ENCODE peak calls at places on chromosomes 7 and 10, in ten cellular contexts. T is small intestine; R is stomach; L is fibroblast of the aortic adventitia; A is CD4-positive, CD25-positive, alpha-beta regulatory T cell; M is fibroblast of mammary gland; Q is brain microvascular endothelial cell; Y is HL-60; W is spleen; I is mammary epithelial cell. K is an unnamed sample.

GRCh38 chr10:14545827-14546226 is 215.1 kb upstream of the FRMD4A start:
- DNase-seq in T (no peak), R (no peak), L (peak; percentile 63), A (no peak), M (peak; percentile 60), Q (peak; percentile 65), Y (no peak), W (no peak), I (peak; percentile 45), K (peak; percentile 73)

GRCh38 chr7:105652359-105652993 is 71.2 kb upstream of the EFCAB10 start:
- DNase-seq in T (peak; percentile 67), R (peak; percentile 87), L (peak; percentile 79), A (peak; percentile 71), M (peak; percentile 72), Q (peak; percentile 62), Y (peak; percentile 24), W (peak; percentile 89), I (peak; percentile 43), K (peak; percentile 60)

GRCh38 chr7:49580000-49580399 is 193.4 kb upstream of the VWC2 start:
- DNase-seq in T (no peak), R (no peak), L (no peak), A (no peak), M (no peak), Q (no peak), Y (no peak), W (no peak), I (no peak), K (no peak)

GRCh38 chr7:76155938-76156337 is 45.8 kb upstream of the SRRM3 start:
- DNase-seq in T (no peak), R (peak; percentile 37), L (peak; percentile 64), A (no peak), M (peak; percentile 71), Q (peak; percentile 60), Y (peak; percentile 73), W (peak; percentile 74), I (peak; percentile 49), K (peak; percentile 58)

GRCh38 chr10:125248489-125248888 is 88.1 kb upstream of the CTBP2 start:
- DNase-seq in T (no peak), R (no peak), L (no peak), A (no peak), M (no peak), Q (no peak), Y (no peak), W (no peak), I (no peak), K (no peak)

GRCh38 chr7:84948632-84949031 is 238.2 kb downstream of the SEMA3D start:
- DNase-seq in T (no peak), R (no peak), L (no peak), A (no peak), M (no peak), Q (no peak), Y (no peak), W (no peak), I (no peak), K (no peak)

GRCh38 chr7:111953611-111954010 is 252.6 kb downstream of the DOCK4 start:
- DNase-seq in T (peak; percentile 3), R (no peak), L (peak; percentile 33), A (peak; percentile 2), M (peak; percentile 15), Q (no peak), Y (no peak), W (no peak), I (peak; percentile 92), K (peak; percentile 92)

GRCh38 chr10:120505056-120505455 is 48.0 kb downstream of the PLPP4 start:
- DNase-seq in T (no peak), R (no peak), L (no peak), A (no peak), M (no peak), Q (no peak), Y (no peak), W (no peak), I (no peak), K (no peak)

GRCh38 chr7:50307368-50308012 is 3.0 kb downstream of the IKZF1 start:
- DNase-seq in T (peak; percentile 52), R (no peak), L (no peak), A (peak; percentile 91), M (no peak), Q (no peak), Y (no peak), W (peak; percentile 89), I (no peak), K (no peak)

GRCh38 chr7:130433336-130433735 is 7.5 kb downstream of the CEP41 start:
- DNase-seq in T (no peak), R (no peak), L (no peak), A (no peak), M (no peak), Q (no peak), Y (no peak), W (no peak), I (no peak), K (no peak)

GRCh38 chr10:100349087-100349486 is 2.1 kb downstream of the SCD start:
- DNase-seq in T (no peak), R (no peak), L (no peak), A (no peak), M (no peak), Q (no peak), Y (no peak), W (no peak), I (no peak), K (no peak)

GRCh38 chr7:114158854-114159253 is 240.0 kb upstream of the PPP1R3A start:
- DNase-seq in T (no peak), R (no peak), L (no peak), A (no peak), M (no peak), Q (no peak), Y (no peak), W (no peak), I (no peak), K (no peak)

GRCh38 chr10:131519723-131520122 is 208.2 kb upstream of the TCERG1L start:
- DNase-seq in T (no peak), R (no peak), L (no peak), A (no peak), M (no peak), Q (no peak), Y (no peak), W (no peak), I (no peak), K (no peak)

GRCh38 chr10:90621577-90621976 is 236.3 kb downstream of the HTR7 start:
- DNase-seq in T (no peak), R (no peak), L (peak; percentile 18), A (no peak), M (peak; percentile 16), Q (peak; percentile 17), Y (no peak), W (no peak), I (peak; percentile 13), K (peak; percentile 20)

GRCh38 chr7:48193421-48193820 is 22.2 kb downstream of the ABCA13 start:
- DNase-seq in T (no peak), R (no peak), L (no peak), A (no peak), M (no peak), Q (no peak), Y (no peak), W (no peak), I (no peak), K (no peak)

GRCh38 chr7:25895792-25896171 is 256.2 kb upstream of the NFE2L3 start:
- DNase-seq in T (no peak), R (no peak), L (no peak), A (no peak), M (no peak), Q (no peak), Y (no peak), W (no peak), I (no peak), K (no peak)
- H3K4me3 ChIP-seq in T (no peak overlapping the region), R (peak overlapping the region; percentile 18), L (no peak overlapping the region), A (no peak overlapping the region), M (no peak overlapping the region), Q (no peak overlapping the region), Y (no peak overlapping the region), W (peak overlapping the region; percentile 9), I (no peak overlapping the region), K (no peak overlapping the region)

DNA sequence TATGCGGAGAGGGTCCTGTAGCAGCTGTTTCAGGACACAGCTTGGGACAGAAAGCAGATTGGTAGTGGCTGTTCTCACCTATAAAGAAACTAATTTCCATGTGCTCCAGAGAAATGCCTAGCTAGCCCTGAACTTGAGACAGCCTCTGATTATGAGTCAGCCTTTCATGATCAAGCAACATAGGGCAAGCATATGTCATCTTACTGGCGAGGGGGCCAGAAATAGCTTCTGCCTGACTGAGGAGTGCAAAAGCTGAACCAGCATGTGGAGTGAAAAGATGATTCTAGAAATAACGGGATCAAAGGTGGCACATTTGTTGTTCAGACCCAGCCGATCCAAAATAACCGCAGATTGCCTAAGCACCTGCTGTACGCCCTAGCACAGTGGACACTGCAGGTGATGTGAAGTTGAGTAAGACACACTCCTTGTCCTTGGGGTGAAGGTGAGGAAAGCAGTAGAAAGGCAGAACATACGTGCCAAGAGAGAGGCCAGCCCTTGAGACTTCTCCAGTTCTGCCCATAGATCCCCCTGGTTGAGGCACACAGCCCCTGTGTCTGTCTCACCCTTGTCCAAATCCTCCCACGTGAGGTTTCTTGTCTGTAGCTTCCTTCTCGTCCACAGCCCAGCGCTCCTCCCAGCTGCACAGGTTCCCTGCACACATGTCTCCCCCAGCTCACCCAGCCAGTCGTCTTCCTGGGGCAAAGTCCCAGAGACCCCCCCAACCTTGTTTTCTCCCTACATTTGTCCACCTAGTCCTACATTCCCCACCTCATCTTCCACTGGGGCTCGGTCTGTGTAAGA is 2.7 kb upstream of the BCL7B start:
- DNase-seq in T (peak; percentile 39), R (no peak), L (peak; percentile 78), A (no peak), M (peak; percentile 90), Q (peak; percentile 87), Y (no peak), W (no peak), I (peak; percentile 63), K (peak; percentile 77)
- H3K4me3 ChIP-seq in T (no peak overlapping the region), R (no peak overlapping the region), L (no peak overlapping the region), A (no peak overlapping the region), M (no peak overlapping the region), Q (no peak overlapping the region), Y (no peak overlapping the region), W (no peak overlapping the region), I (no peak overlapping the region), K (no peak overlapping the region)

DNA sequence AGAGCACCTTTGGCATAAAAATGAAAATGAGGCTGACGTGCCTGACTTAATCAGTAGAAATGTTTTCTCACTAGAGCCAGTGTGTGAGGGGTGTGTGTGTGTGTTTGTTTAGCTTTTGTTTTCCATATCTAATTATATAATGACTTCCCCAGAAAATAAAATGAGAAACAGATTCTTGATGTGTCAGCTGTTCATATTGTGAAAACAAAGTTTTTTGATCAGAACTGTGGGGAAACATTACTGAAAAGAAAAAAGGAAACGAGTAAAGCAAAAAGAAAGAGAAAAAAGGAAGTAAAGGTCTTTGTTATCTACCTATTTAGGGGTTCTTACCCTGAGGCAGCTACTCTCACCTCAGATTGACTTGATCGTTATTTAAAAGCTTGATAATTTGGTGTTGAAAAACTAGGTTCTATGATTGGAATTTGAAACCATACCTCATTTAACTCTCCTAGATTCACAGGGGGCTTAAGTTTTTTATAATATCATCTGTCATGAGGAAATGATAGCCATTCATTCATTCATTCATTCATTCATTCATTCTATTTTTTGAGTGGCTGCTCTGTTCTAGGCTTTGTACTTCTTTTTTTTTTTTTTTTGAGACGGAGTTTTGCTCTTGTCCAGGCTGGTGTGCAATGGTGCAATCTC is 58.0 kb downstream of the CREM start:
- DNase-seq in T (no peak), R (no peak), L (no peak), A (no peak), M (no peak), Q (no peak), Y (no peak), W (no peak), I (no peak), K (no peak)
- H3K4me3 ChIP-seq in T (no peak overlapping the region), R (no peak overlapping the region), L (no peak overlapping the region), A (no peak overlapping the region), M (no peak overlapping the region), Q (no peak overlapping the region), Y (no peak overlapping the region), W (no peak overlapping the region), I (no peak overlapping the region), K (no peak overlapping the region)

GRCh38 chr10:36283827-36284226 is 641.7 kb upstream of the FZD8 start:
- DNase-seq in T (no peak), R (no peak), L (no peak), A (no peak), M (no peak), Q (no peak), Y (no peak), W (no peak), I (no peak), K (no peak)
- H3K4me3 ChIP-seq in T (no peak overlapping the region), R (no peak overlapping the region), L (no peak overlapping the region), A (no peak overlapping the region), M (no peak overlapping the region), Q (no peak overlapping the region), Y (no peak overlapping the region), W (no peak overlapping the region), I (no peak overlapping the region), K (no peak overlapping the region)